ENCODE peak calls at places on chromosomes 3 and 15, in five cellular contexts. M is retinal pigment epithelial cell, Y is brain pericyte, G is fibroblast of pulmonary artery, B is AG09309. I is an unnamed sample.

GRCh38 chr15:68303134-68303533 is 25.6 kb downstream of the FEM1B start:
- DNase-seq in M (no peak), Y (no peak), G (no peak), B (no peak), I (no peak)

GRCh38 chr3:194204793-194205065 is 68.8 kb downstream of the HES1 start:
- DNase-seq in M (no peak), Y (no peak), G (no peak), B (no peak), I (peak; percentile 2)

GRCh38 chr15:90564109-90564508 is 34.4 kb downstream of the CRTC3 start:
- DNase-seq in M (no peak), Y (no peak), G (no peak), B (no peak), I (no peak)

GRCh38 chr3:33186524-33187367 is 31.9 kb downstream of the SUSD5 start:
- DNase-seq in M (no peak), Y (no peak), G (peak; percentile 17), B (no peak), I (no peak)

GRCh38 chr15:70190965-70191364 is 93.2 kb upstream of the TLE3 start:
- DNase-seq in M (no peak), Y (no peak), G (no peak), B (no peak), I (no peak)

GRCh38 chr3:111591555-111591954 is 3.6 kb downstream of the ZBED2 start:
- DNase-seq in M (no peak), Y (no peak), G (no peak), B (no peak), I (no peak)

GRCh38 chr15:95262866-95263564 is 1031.7 kb downstream of the MCTP2 start:
- DNase-seq in M (no peak), Y (no peak), G (peak; percentile 76), B (peak; percentile 72), I (no peak)

GRCh38 chr3:72957303-72957702 is 39.3 kb upstream of the PPP4R2 start:
- DNase-seq in M (no peak), Y (no peak), G (peak; percentile 14), B (no peak), I (no peak)

GRCh38 chr15:82933576-82933975 is 18.9 kb downstream of the HOMER2 start:
- DNase-seq in M (no peak), Y (no peak), G (no peak), B (no peak), I (no peak)

GRCh38 chr15:30992465-30992864 is 1.0 kb upstream of the MTMR10 start:
- DNase-seq in M (no peak), Y (no peak), G (no peak), B (no peak), I (no peak)

GRCh38 chr3:18579659-18580058 is 154.5 kb upstream of the SATB1 start:
- DNase-seq in M (no peak), Y (no peak), G (no peak), B (no peak), I (no peak)

GRCh38 chr3:110932515-110933095 is 139.0 kb upstream of the NECTIN3 start:
- DNase-seq in M (no peak), Y (no peak), G (no peak), B (no peak), I (no peak)

GRCh38 chr3:37736632-37737031 is 125.0 kb upstream of the CTDSPL start:
- DNase-seq in M (no peak), Y (no peak), G (peak; percentile 8), B (no peak), I (no peak)

GRCh38 chr3:9770276-9770812 is 597 bp upstream of the CAMK1 start:
- DNase-seq in M (no peak), Y (no peak), G (peak; percentile 74), B (no peak), I (no peak)

GRCh38 chr3:52532838-52533622 is 627 bp downstream of the NT5DC2 start:
- DNase-seq in M (no peak), Y (no peak), G (peak; percentile 12), B (no peak), I (no peak)

GRCh38 chr3:160224811-160225180 is 426 bp upstream of the C3orf80 start:
- DNase-seq in M (no peak), Y (no peak), G (no peak), B (no peak), I (no peak)

GRCh38 chr3:129834580-129834979 is 58.9 kb downstream of the TMCC1 start:
- DNase-seq in M (no peak), Y (no peak), G (peak; percentile 10), B (no peak), I (no peak)

GRCh38 chr3:13623101-13623654 is 74.3 kb downstream of the FBLN2 start:
- DNase-seq in M (no peak), Y (no peak), G (peak; percentile 3), B (no peak), I (no peak)

GRCh38 chr3:14640157-14640562 is 11.4 kb upstream of the CCDC174 start:
- DNase-seq in M (no peak), Y (no peak), G (peak; percentile 15), B (no peak), I (no peak)

GRCh38 chr3:132164469-132165092 is 129.8 kb upstream of the CPNE4 start:
- DNase-seq in M (no peak), Y (no peak), G (peak; percentile 54), B (no peak), I (no peak)

GRCh38 chr3:12252859-12253258 is 36.0 kb upstream of the PPARG start:
- DNase-seq in M (no peak), Y (no peak), G (no peak), B (no peak), I (no peak)

GRCh38 chr15:67064607-67065530 is 533 bp upstream of the SMAD3 start:
- DNase-seq in M (no peak), Y (no peak), G (no peak), B (no peak), I (no peak)

GRCh38 chr15:40716165-40716564 is 21.2 kb downstream of the RAD51 start:
- DNase-seq in M (no peak), Y (no peak), G (no peak), B (no peak), I (no peak)

GRCh38 chr3:182405752-182406151 is 387.6 kb upstream of the ATP11B start:
- DNase-seq in M (no peak), Y (no peak), G (no peak), B (no peak), I (no peak)

GRCh38 chr3:48408823-48409281 is 21.0 kb downstream of the PLXNB1 start:
- DNase-seq in M (no peak), Y (no peak), G (no peak), B (no peak), I (no peak)

GRCh38 chr3:30644615-30645014 is 38.2 kb downstream of the TGFBR2 start:
- DNase-seq in M (no peak), Y (no peak), G (peak; percentile 88), B (peak; percentile 64), I (no peak)

GRCh38 chr3:159762238-159762637 is 226.4 kb upstream of the IL12A start:
- DNase-seq in M (no peak), Y (no peak), G (no peak), B (peak; percentile 20), I (no peak)